ENCODE peak calls at places on chromosomes 1 and 21, in five cellular contexts. U is stomach, K is GM12878, Q is sigmoid colon, T is endothelial cell of umbilical vein. M is an unnamed sample.

GRCh38 chr21:36927718-36928117 is 38.8 kb downstream of the HLCS start:
- DNase-seq in U (peak; percentile 84), K (peak; percentile 12), Q (peak; percentile 80), T (peak; percentile 80), M (no peak)

GRCh38 chr21:42113926-42114409 is 42.9 kb downstream of the UMODL1 start:
- DNase-seq in U (no peak), K (no peak), Q (no peak), T (no peak), M (no peak)

GRCh38 chr1:211697356-211697755 is 21.9 kb upstream of the NEK2 start:
- DNase-seq in U (no peak), K (peak; percentile 79), Q (no peak), T (no peak), M (no peak)

GRCh38 chr21:44304846-44305245 is 5.0 kb downstream of the PFKL start:
- DNase-seq in U (peak; percentile 43), K (no peak), Q (no peak), T (peak; percentile 53), M (no peak)

GRCh38 chr1:165508291-165508690 is 35.5 kb upstream of the LRRC52 start:
- DNase-seq in U (no peak), K (no peak), Q (no peak), T (no peak), M (no peak)

GRCh38 chr1:6105763-6106162 is 60.1 kb downstream of the KCNAB2 start:
- DNase-seq in U (no peak), K (no peak), Q (no peak), T (no peak), M (no peak)

GRCh38 chr1:206039046-206039929 is 13.7 kb upstream of the RHEX start:
- DNase-seq in U (no peak), K (no peak), Q (no peak), T (no peak), M (no peak)

GRCh38 chr1:228097333-228098081 is 5.6 kb downstream of the C1orf35 start:
- DNase-seq in U (peak; percentile 21), K (no peak), Q (peak; percentile 63), T (no peak), M (no peak)

GRCh38 chr1:3530931-3531818 is 76.7 kb downstream of the ARHGEF16 start:
- DNase-seq in U (peak; percentile 85), K (no peak), Q (peak; percentile 85), T (peak; percentile 54), M (peak; percentile 94)

GRCh38 chr1:4273747-4274146 is 373.7 kb upstream of the C1orf174 start:
- DNase-seq in U (no peak), K (no peak), Q (no peak), T (no peak), M (no peak)

GRCh38 chr1:119327436-119328155 is 41.0 kb upstream of the HAO2 start:
- DNase-seq in U (peak; percentile 31), K (no peak), Q (peak; percentile 96), T (peak; percentile 50), M (no peak)

GRCh38 chr1:14835725-14836124 is 237.2 kb downstream of the KAZN start:
- DNase-seq in U (no peak), K (no peak), Q (no peak), T (no peak), M (no peak)

DNA sequence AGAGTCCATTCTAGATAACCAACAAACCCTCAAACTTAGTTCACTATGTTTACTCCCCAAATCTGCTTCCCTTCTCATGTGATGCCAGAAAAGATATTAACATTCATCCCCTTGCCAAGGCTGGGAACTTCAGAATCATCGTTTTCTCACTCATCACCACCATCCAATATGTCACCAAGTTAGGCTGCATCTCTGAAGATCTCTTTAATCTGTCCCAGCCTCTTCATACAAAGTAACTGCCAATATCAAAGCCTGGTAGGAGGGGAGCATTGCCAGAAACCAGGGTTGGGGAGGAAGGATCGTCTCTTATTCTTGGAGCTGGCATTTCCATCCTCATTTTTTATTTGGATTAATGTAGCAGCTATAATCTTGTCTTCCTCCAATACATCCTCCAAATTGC is 71.6 kb downstream of the XCL2 start:
- DNase-seq in U (no peak), K (no peak), Q (no peak), T (no peak), M (no peak)
- TF ChIP-seq POLR2AphosphoS5 in U (no peak), K (no peak), Q (no peak), T (no peak), M (no peak)

GRCh38 chr1:34865981-34866761 is 6.6 kb upstream of the SMIM12 start:
- DNase-seq in U (peak; percentile 89), K (peak; percentile 52), Q (peak; percentile 91), T (peak; percentile 63), M (no peak)
- TF ChIP-seq POLR2AphosphoS5 in U (no peak), K (peak; percentile 70), Q (no peak), T (no peak), M (peak; percentile 44)

DNA sequence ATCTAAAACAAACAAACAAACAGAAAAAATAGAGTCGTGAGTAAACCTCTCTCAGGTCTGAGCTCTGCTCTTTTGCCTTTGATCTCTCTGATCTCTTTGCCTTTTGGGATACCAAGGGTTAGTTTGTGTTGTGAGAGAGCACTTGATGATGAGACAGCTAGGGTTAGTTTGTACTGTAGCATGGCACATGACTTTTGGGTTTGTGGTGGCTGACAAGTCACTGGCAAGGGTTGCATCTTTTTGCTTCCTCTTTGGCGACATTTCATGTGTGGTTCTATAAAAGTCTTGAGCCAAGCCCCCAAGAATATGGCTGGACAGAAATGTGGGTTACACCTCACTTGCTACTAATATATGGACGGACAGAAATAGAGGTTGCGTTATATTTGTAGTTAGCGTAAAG is 60.5 kb downstream of the TESK2 start:
- DNase-seq in U (no peak), K (no peak), Q (no peak), T (no peak), M (no peak)
- TF ChIP-seq POLR2AphosphoS5 in U (no peak), K (no peak), Q (no peak), T (no peak), M (no peak)

GRCh38 chr1:155940531-155940992 is 876 bp upstream of the RXFP4 start:
- DNase-seq in U (peak; percentile 60), K (no peak), Q (no peak), T (peak; percentile 84), M (no peak)
- TF ChIP-seq POLR2AphosphoS5 in U (no peak), K (no peak), Q (no peak), T (peak; percentile 91), M (no peak)